ENCODE peak calls at places on chromosomes 7 and 10, in five cellular contexts. X, F, Z, M and A are unnamed samples.

GRCh38 chr7:52961084-52961483 is 74.3 kb upstream of the POM121L12 start:
- DNase-seq in X (no peak), M (no peak), Z (no peak), F (no peak), A (no peak)

GRCh38 chr10:123275183-123275549 is 121.0 kb downstream of the BUB3 start:
- DNase-seq in Z (no peak), F (no peak), X (no peak), M (peak), A (no peak)

GRCh38 chr10:72088879-72089585 is 681 bp upstream of the SPOCK2 start:
- DNase-seq in X (peak), F (peak), M (peak), Z (no peak), A (peak)

GRCh38 chr10:62036186-62037081 is 134.9 kb downstream of the ARID5B start:
- DNase-seq in Z (no peak), M (peak), X (no peak), F (peak), A (no peak)

GRCh38 chr7:111198255-111198654 is 107.3 kb downstream of the LRRN3 start:
- DNase-seq in M (no peak), F (no peak), Z (peak), X (no peak), A (no peak)

GRCh38 chr10:129293991-129294700 is 172.9 kb upstream of the MGMT start:
- DNase-seq in F (no peak), X (no peak), Z (no peak), M (no peak), A (no peak)

GRCh38 chr7:44119829-44120380 is 3.4 kb downstream of the POLD2 start:
- DNase-seq in M (no peak), Z (no peak), F (no peak), X (no peak), A (no peak)

GRCh38 chr10:33163941-33164824 is 170.3 kb downstream of the NRP1 start:
- DNase-seq in M (peak), X (no peak), Z (peak), F (no peak), A (no peak)

GRCh38 chr10:118587881-118588651 is 7.4 kb downstream of the PRLHR start:
- DNase-seq in F (no peak), M (no peak), X (no peak), Z (no peak), A (no peak)

GRCh38 chr10:66349076-66349475 is 576.8 kb upstream of the LRRTM3 start:
- DNase-seq in Z (no peak), M (no peak), X (no peak), F (no peak), A (no peak)

GRCh38 chr7:115359919-115360318 is 438.0 kb downstream of the MDFIC start:
- DNase-seq in F (no peak), M (no peak), X (no peak), Z (no peak), A (no peak)

GRCh38 chr7:99125505-99125865 is 18.4 kb downstream of the SMURF1 start:
- DNase-seq in X (no peak), M (no peak), Z (no peak), F (no peak), A (no peak)